ENCODE peak calls at places on chromosomes 11 and 22, in four cellular contexts. E is H7, A is Caco-2, Z is H4. D is an unnamed sample.

GRCh38 chr11:131668867-131669780 is 298.7 kb downstream of the NTM start:
- DNase-seq in E (peak; percentile 84), A (peak; percentile 69), Z (peak; percentile 53), D (peak; percentile 75)

GRCh38 chr11:129853508-129854228 is 38.0 kb downstream of the TMEM45B start:
- DNase-seq in E (no peak), A (peak; percentile 38), Z (peak; percentile 78), D (peak; percentile 9)

GRCh38 chr11:2300936-2301630 is 635 bp downstream of the C11orf21 start:
- DNase-seq in E (peak; percentile 63), A (no peak), Z (no peak), D (no peak)

GRCh38 chr11:2521081-2521480 is 76.3 kb downstream of the KCNQ1 start:
- DNase-seq in E (peak; percentile 37), A (peak; percentile 13), Z (no peak), D (no peak)

GRCh38 chr11:64218628-64219353 is 7.2 kb downstream of the TRPT1 start:
- DNase-seq in E (no peak), A (no peak), Z (no peak), D (no peak)

GRCh38 chr11:63813035-63813562 is at the start of gene SPINDOC:
- DNase-seq in E (peak; percentile 99), A (peak; percentile 77), Z (peak; percentile 41), D (peak; percentile 88)

GRCh38 chr11:4095509-4096230 is 1.1 kb downstream of the RRM1 start:
- DNase-seq in E (peak; percentile 16), A (no peak), Z (peak; percentile 47), D (peak; percentile 85)

GRCh38 chr11:11622772-11623531 is 1.1 kb upstream of the GALNT18 start:
- DNase-seq in E (no peak), A (no peak), Z (no peak), D (no peak)

GRCh38 chr22:25383278-25383820 is 163.9 kb downstream of the CRYBB2 start:
- DNase-seq in E (peak; percentile 78), A (no peak), Z (no peak), D (no peak)

GRCh38 chr22:41562461-41562860 is 1.7 kb downstream of the CSDC2 start:
- DNase-seq in E (no peak), A (no peak), Z (no peak), D (no peak)

GRCh38 chr11:7983832-7984590 is 3.1 kb upstream of the EIF3F start:
- DNase-seq in E (no peak), A (no peak), Z (no peak), D (no peak)

GRCh38 chr11:131914299-131914902 is 544.0 kb downstream of the NTM start:
- DNase-seq in E (peak; percentile 46), A (no peak), Z (no peak), D (peak; percentile 62)

GRCh38 chr22:46119093-46119728 is 31.1 kb upstream of the PPARA start:
- DNase-seq in E (no peak), A (no peak), Z (no peak), D (peak; percentile 25)

GRCh38 chr22:50498322-50498861 is 9.1 kb downstream of the LMF2 start:
- DNase-seq in E (peak; percentile 90), A (peak; percentile 88), Z (peak; percentile 53), D (peak; percentile 79)

GRCh38 chr11:110130642-110131238 is 37.5 kb downstream of the ZC3H12C start:
- DNase-seq in E (no peak), A (peak; percentile 46), Z (no peak), D (no peak)

GRCh38 chr11:46733234-46733633 is 14.2 kb downstream of the F2 start:
- DNase-seq in E (no peak), A (no peak), Z (no peak), D (no peak)

GRCh38 chr11:6625156-6625831 is 6.1 kb upstream of the TPP1 start:
- DNase-seq in E (no peak), A (no peak), Z (no peak), D (no peak)

GRCh38 chr11:4134844-4135243 is 40.2 kb downstream of the RRM1 start:
- DNase-seq in E (no peak), A (no peak), Z (no peak), D (peak; percentile 23)

D was measured in GM23248.